ENCODE peak calls at places on chromosomes 12 and 14, in four cellular contexts. F is WTC11, C is GM13976, O is Panc1. S is an unnamed sample.

GRCh38 chr12:68367903-68368302 is 35.7 kb upstream of the MDM1 start:
- DNase-seq in F (no peak), C (no peak), O (no peak), S (no peak)

GRCh38 chr12:71536939-71537622 is 97.5 kb downstream of the LGR5 start:
- DNase-seq in F (no peak), C (no peak), O (no peak), S (no peak)

GRCh38 chr14:25118671-25119070 is 68.7 kb upstream of the STXBP6 start:
- DNase-seq in F (no peak), C (no peak), O (no peak), S (no peak)

GRCh38 chr12:131281016-131281415 is 327.3 kb downstream of the ADGRD1 start:
- DNase-seq in F (no peak), C (no peak), O (no peak), S (no peak)

GRCh38 chr12:57151741-57152407 is 4.5 kb upstream of the LRP1-AS start:
- DNase-seq in F (no peak), C (no peak), O (no peak), S (no peak)

GRCh38 chr14:21071225-21072041 is 1.3 kb downstream of the ARHGEF40 start:
- DNase-seq in F (peak), C (peak), O (no peak), S (peak)

GRCh38 chr12:132286912-132287311 is 42.5 kb downstream of the GALNT9 start:
- DNase-seq in F (peak), C (no peak), O (peak), S (no peak)

GRCh38 chr12:95970905-95971304 is 25.2 kb downstream of the HAL start:
- DNase-seq in F (peak), C (no peak), O (no peak), S (no peak)

GRCh38 chr12:22103418-22103817 is 57.4 kb downstream of the CMAS start:
- DNase-seq in F (no peak), C (no peak), O (no peak), S (no peak)

GRCh38 chr14:39492267-39492666 is 60.0 kb upstream of the FBXO33 start:
- DNase-seq in F (no peak), C (no peak), O (no peak), S (no peak)

GRCh38 chr12:104588048-104588942 is 131.5 kb downstream of the CHST11 start:
- DNase-seq in F (no peak), C (no peak), O (no peak), S (no peak)

GRCh38 chr12:93122569-93123091 is 193.5 kb upstream of the EEA1 start:
- DNase-seq in F (no peak), C (no peak), O (no peak), S (no peak)

GRCh38 chr12:64304571-64304970 is 82.5 kb upstream of the KICS2 start:
- DNase-seq in F (no peak), C (no peak), O (no peak), S (no peak)

GRCh38 chr12:52403561-52403960 is 2.6 kb downstream of the KRT82 start:
- DNase-seq in F (no peak), C (no peak), O (no peak), S (no peak)

GRCh38 chr12:57518920-57519757 is 1.2 kb downstream of the DDIT3 start:
- DNase-seq in F (peak), C (no peak), O (no peak), S (no peak)

GRCh38 chr14:69107407-69108003 is 45.4 kb downstream of the DCAF5 start:
- DNase-seq in F (peak), C (peak), O (peak), S (peak)

GRCh38 chr14:99136401-99136800 is 135.6 kb downstream of the BCL11B start:
- DNase-seq in F (no peak), C (no peak), O (no peak), S (no peak)

GRCh38 chr14:24809147-24809546 is 175.2 kb upstream of the GZMB start:
- DNase-seq in F (no peak), C (no peak), O (no peak), S (no peak)

GRCh38 chr12:123860369-123860768 is 98.3 kb downstream of the DNAH10 start:
- DNase-seq in F (no peak), C (no peak), O (no peak), S (no peak)

GRCh38 chr12:9066755-9067433 is 48.8 kb downstream of the A2M start:
- DNase-seq in F (no peak), C (no peak), O (no peak), S (no peak)

GRCh38 chr12:2411011-2411410 is 358.2 kb downstream of the CACNA1C start:
- DNase-seq in F (no peak), C (no peak), O (no peak), S (no peak)

GRCh38 chr14:51822499-51822898 is 37.9 kb upstream of the GNG2 start:
- DNase-seq in F (no peak), C (no peak), O (no peak), S (no peak)

GRCh38 chr12:52221912-52222457 is 11.1 kb upstream of the KRT7 start:
- DNase-seq in F (peak), C (peak), O (no peak), S (no peak)

GRCh38 chr14:103102689-103103260 is 8.2 kb downstream of the EXOC3L4 start:
- DNase-seq in F (peak), C (no peak), O (no peak), S (no peak)

GRCh38 chr12:113786107-113786506 is 180.0 kb downstream of the RBM19 start:
- DNase-seq in F (no peak), C (no peak), O (no peak), S (no peak)

GRCh38 chr14:84864582-84865271 is 665.2 kb upstream of the FLRT2 start:
- DNase-seq in F (no peak), C (no peak), O (no peak), S (no peak)

GRCh38 chr14:90522585-90523191 is 125.9 kb downstream of the CALM1 start:
- DNase-seq in F (no peak), C (no peak), O (no peak), S (no peak)

GRCh38 chr12:94575024-94575423 is 75.3 kb downstream of the TMCC3 start:
- DNase-seq in F (no peak), C (no peak), O (no peak), S (no peak)

GRCh38 chr12:129190827-129191226 is 337.5 kb downstream of the GLT1D1 start:
- DNase-seq in F (peak), C (no peak), O (no peak), S (no peak)

GRCh38 chr14:42550282-42550681 is 943.6 kb downstream of the LRFN5 start:
- DNase-seq in F (no peak), C (no peak), O (no peak), S (no peak)

GRCh38 chr12:91885851-91886250 is 259.8 kb downstream of the BTG1 start:
- DNase-seq in F (no peak), C (no peak), O (no peak), S (no peak)
- TF ChIP-seq CTCF in F (no peak), C (no peak), O (no peak), S (no peak)

DNA sequence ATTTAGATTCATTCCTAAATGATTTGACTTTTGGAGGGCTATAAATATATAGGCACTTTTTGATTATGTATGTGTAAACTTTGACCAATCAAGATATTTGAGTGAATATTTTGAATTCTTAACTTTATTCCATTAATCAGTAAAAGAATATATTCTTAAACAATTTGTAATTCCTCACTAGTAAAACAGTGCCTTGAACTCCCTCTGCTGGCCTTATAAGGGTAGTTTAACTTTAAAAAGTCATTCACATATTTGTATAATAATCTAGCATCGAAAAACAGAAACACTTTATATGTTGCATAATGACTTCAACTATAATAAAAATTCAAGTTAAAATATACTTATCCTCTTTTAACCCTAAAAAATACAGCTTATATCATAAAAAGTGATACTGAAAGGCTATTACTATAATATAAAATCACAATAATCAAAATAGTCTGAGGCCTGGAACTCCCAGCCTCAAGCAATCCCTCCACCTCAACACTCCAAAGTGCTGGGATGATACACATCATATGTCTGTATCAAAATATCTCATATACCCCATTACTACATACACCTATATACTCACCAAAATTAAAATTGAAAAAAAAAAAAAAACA is 31.2 kb downstream of the CCDC59 start:
- DNase-seq in F (no peak), C (peak), O (no peak), S (no peak)
- TF ChIP-seq CTCF in F (peak), C (peak), O (peak), S (no peak)

GRCh38 chr12:120858306-120859088 is 45.7 kb downstream of the SPPL3 start:
- DNase-seq in F (no peak), C (no peak), O (no peak), S (no peak)

GRCh38 chr12:120853188-120853587 is 51.0 kb downstream of the SPPL3 start:
- DNase-seq in F (no peak), C (no peak), O (no peak), S (no peak)

GRCh38 chr12:120855823-120856589 is 48.2 kb downstream of the SPPL3 start:
- DNase-seq in F (no peak), C (no peak), O (no peak), S (no peak)

GRCh38 chr12:120854804-120855203 is 49.4 kb downstream of the SPPL3 start:
- DNase-seq in F (no peak), C (no peak), O (no peak), S (no peak)

DNA sequence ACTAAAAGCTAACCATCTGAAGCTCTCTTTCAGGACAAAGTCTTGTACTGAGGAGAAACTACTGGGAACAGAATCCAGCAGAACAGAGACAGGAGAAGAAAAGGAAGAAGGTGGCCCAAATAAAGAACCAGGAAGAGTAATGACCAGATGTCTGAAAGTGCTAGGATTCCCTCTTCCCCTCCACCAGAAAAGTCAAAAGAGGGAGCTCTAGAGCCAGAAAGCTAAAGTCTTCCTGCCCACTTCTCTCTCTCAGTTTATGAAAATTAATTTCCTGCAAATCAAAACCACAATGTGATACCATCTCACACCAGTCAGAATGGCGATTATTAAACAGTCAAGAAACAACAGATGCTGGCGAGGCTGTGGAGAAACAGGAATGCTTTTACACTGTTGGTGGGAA is 47.2 kb downstream of the SPPL3 start:
- DNase-seq in F (no peak), C (no peak), O (no peak), S (no peak)
- TF ChIP-seq CTCF in F (no peak), C (peak), O (peak), S (peak)

DNA sequence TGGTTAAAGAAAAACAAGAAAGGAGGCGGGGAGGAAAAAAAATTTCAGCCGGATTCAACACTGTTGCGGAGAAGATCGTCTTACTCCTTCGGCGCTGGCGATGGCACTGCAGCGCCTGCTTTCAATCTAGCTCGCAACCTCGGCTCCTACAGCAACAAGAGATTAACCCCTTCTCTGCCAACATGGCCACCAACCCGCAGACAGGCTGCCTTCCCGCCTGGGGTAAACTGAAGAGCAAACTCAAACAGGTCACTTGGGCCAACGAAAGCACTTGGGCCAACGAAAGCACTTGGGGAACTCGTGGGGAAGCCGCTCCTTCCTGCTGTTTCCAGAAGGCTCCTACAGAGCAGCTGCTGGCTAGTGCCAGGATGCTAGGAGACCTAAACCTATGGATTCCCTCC is 73.7 kb downstream of the CIT start:
- DNase-seq in F (peak), C (no peak), O (no peak), S (no peak)
- TF ChIP-seq CTCF in F (no peak), C (no peak), O (no peak), S (no peak)

GRCh38 chr12:110301065-110301806 is 20.2 kb downstream of the ATP2A2 start:
- DNase-seq in F (no peak), C (no peak), O (no peak), S (no peak)

GRCh38 chr12:110307372-110307771 is 26.3 kb downstream of the ATP2A2 start:
- DNase-seq in F (no peak), C (no peak), O (no peak), S (no peak)

DNA sequence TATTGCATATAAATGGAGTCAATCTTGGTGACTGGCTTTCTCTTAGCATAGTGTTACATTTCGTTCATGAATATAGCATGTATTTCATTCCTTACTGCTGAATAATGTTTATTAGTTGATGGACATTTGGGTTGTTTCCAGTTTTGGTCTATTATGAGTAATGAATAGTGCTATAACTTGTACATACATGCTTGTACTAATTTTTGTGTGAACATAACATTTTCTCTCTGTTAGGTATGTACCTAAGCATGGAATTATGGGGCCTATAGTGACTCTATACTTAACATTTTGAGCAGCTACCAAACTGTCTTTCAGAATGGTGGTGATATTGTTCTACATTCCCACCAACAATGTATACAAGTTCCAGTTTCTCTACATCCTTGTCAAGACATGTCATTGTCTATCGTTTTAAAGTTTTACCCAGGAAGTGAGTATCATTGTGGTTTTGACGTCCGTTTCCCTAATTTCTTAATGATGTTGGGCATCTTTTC is 23.1 kb downstream of the ATP2A2 start:
- DNase-seq in F (no peak), C (no peak), O (no peak), S (no peak)
- TF ChIP-seq CTCF in F (no peak), C (no peak), O (no peak), S (no peak)

DNA sequence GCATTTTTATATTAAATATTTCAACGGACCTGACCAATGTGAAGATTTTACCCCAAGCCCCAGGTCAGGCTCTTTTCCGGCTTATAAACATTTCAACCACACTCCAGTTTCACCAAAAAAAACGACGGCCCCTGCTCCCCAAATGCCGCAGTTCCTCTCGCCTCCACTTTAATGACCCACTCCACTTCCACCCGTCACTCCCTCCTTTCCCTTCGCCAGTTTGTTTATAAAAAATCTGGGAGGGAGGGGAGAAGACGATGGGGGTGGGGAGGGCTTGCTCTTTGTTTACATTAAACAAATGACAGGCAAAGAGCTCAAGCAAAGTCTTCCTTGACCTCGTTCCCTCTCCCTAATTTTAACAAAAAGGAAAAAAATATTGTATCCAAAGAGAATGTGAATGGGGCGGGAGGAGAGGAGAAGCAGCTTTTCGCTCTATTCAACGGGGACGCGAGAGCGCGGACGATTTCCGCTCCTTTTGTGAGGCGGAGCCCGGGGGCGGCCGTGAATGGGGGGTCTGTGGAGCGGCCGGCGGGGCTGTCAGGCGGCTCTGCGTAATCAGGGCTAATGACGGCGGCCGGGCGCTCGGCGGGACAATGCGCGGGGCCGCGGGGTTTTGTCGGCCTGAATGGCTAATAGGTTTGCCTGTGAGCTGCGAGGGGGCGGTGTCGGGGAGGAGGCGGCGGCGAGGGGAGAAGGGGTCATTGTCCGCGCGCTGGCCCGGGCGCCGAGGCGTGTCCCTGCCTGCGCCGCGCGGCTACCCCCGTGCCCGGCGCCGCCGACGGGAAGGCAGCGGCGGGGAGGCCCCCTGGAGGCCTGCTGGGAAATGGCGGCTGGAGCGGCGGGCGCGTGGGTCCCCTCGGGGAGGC is 5.7 kb downstream of the SIX6 start:
- DNase-seq in F (peak), C (peak), O (no peak), S (peak)
- TF ChIP-seq CTCF in F (peak), C (peak), O (no peak), S (peak)

GRCh38 chr12:102995372-102995771 is 37.9 kb downstream of the ASCL1 start:
- DNase-seq in F (no peak), C (no peak), O (no peak), S (no peak)

GRCh38 chr12:102992720-102993119 is 35.2 kb downstream of the ASCL1 start:
- DNase-seq in F (no peak), C (no peak), O (no peak), S (no peak)

GRCh38 chr12:102993537-102993936 is 36.1 kb downstream of the ASCL1 start:
- DNase-seq in F (no peak), C (no peak), O (no peak), S (no peak)

GRCh38 chr12:102990419-102990818 is 32.9 kb downstream of the ASCL1 start:
- DNase-seq in F (no peak), C (no peak), O (no peak), S (no peak)

GRCh38 chr12:102992297-102992696 is 34.8 kb downstream of the ASCL1 start:
- DNase-seq in F (no peak), C (peak), O (no peak), S (peak)
- TF ChIP-seq CTCF in F (no peak), C (no peak), O (no peak), S (no peak)